ENCODE peak calls at places on chromosomes 2 and 18, in four cellular contexts. G is HCT116, E is GM12878, A is SK-N-SH. D is an unnamed sample.

GRCh38 chr2:119433636-119434327 is 2.1 kb downstream of the TMEM37 start:
- DNase-seq in G (no peak), E (no peak), A (no peak), D (no peak)

GRCh38 chr2:186516396-186516795 is 30.3 kb downstream of the ZC3H15 start:
- DNase-seq in E (no peak), G (no peak), A (no peak), D (no peak)

GRCh38 chr2:64796926-64797325 is 143.2 kb upstream of the SERTAD2 start:
- DNase-seq in A (no peak), G (no peak), E (no peak), D (no peak)

GRCh38 chr2:171347591-171348032 is 86.2 kb downstream of the METTL8 start:
- DNase-seq in G (peak), A (no peak), E (no peak), D (peak)

GRCh38 chr2:85602476-85603234 is at the start of gene TMEM150A:
- DNase-seq in G (peak), E (peak), A (peak), D (peak)

GRCh38 chr2:130778781-130779180 is 23.4 kb downstream of the AMER3 start:
- DNase-seq in G (no peak), A (no peak), E (no peak), D (no peak)

GRCh38 chr18:47752796-47753645 is 177.4 kb downstream of the SMAD2 start:
- DNase-seq in G (no peak), A (no peak), E (no peak), D (no peak)

GRCh38 chr2:26562811-26563645 is 78.1 kb downstream of the CIB4 start:
- DNase-seq in E (no peak), G (peak), A (no peak), D (no peak)

GRCh38 chr2:112147382-112147781 is 9.2 kb downstream of the FBLN7 start:
- DNase-seq in G (no peak), A (no peak), E (no peak), D (no peak)

GRCh38 chr18:79512461-79513380 is 117.0 kb downstream of the NFATC1 start:
- DNase-seq in G (no peak), A (no peak), E (no peak), D (no peak)

GRCh38 chr18:13500891-13501887 is 225.2 kb downstream of the FAM210A start:
- DNase-seq in A (no peak), E (no peak), G (no peak), D (peak)

GRCh38 chr18:22871809-22872525 is 61.2 kb upstream of the RBBP8 start:
- DNase-seq in E (no peak), G (no peak), A (peak), D (peak)

GRCh38 chr2:31058096-31058843 is 80.0 kb downstream of the GALNT14 start:
- DNase-seq in A (no peak), E (no peak), G (no peak), D (no peak)

GRCh38 chr2:121897335-121897970 is 142.0 kb downstream of the TSN start:
- DNase-seq in G (peak), A (peak), E (no peak), D (peak)

GRCh38 chr2:237128026-237128703 is 42.5 kb downstream of the COPS8 start:
- DNase-seq in E (no peak), A (peak), G (peak), D (peak)

GRCh38 chr2:23788100-23788499 is 138.8 kb downstream of the ATAD2B start:
- DNase-seq in A (no peak), E (peak), G (no peak), D (no peak)

GRCh38 chr2:23789012-23789411 is 137.9 kb downstream of the ATAD2B start:
- DNase-seq in A (no peak), G (no peak), E (no peak), D (no peak)

GRCh38 chr2:23794234-23794633 is 132.7 kb downstream of the ATAD2B start:
- DNase-seq in G (no peak), A (no peak), E (no peak), D (no peak)

GRCh38 chr2:23791030-23791429 is 135.9 kb downstream of the ATAD2B start:
- DNase-seq in G (no peak), E (no peak), A (no peak), D (no peak)
- TF ChIP-seq JUND in G (peak), E (no peak), A (no peak), D (no peak)

GRCh38 chr2:233209978-233210680 is 41.3 kb upstream of the ATG16L1 start:
- DNase-seq in E (no peak), A (no peak), G (no peak), D (no peak)

GRCh38 chr2:233208382-233209116 is 42.9 kb upstream of the ATG16L1 start:
- DNase-seq in E (no peak), A (no peak), G (no peak), D (no peak)

GRCh38 chr2:233213011-233213410 is 38.5 kb upstream of the ATG16L1 start:
- DNase-seq in A (no peak), G (no peak), E (no peak), D (no peak)

GRCh38 chr2:233209117-233209977 is 42.1 kb upstream of the ATG16L1 start:
- DNase-seq in A (peak), G (peak), E (no peak), D (no peak)

GRCh38 chr2:233210843-233211600 is 40.5 kb upstream of the ATG16L1 start:
- DNase-seq in E (no peak), A (no peak), G (peak), D (peak)
- TF ChIP-seq JUND in E (no peak), A (no peak), G (no peak), D (no peak)

GRCh38 chr2:193103064-193103463 is 908.3 kb upstream of the TMEFF2 start:
- DNase-seq in G (no peak), E (no peak), A (no peak), D (no peak)
- TF ChIP-seq JUND in G (peak), E (no peak), A (peak), D (no peak)

GRCh38 chr2:197675711-197676188 is 363 bp upstream of the RFTN2 start:
- DNase-seq in A (no peak), G (no peak), E (no peak), D (no peak)

GRCh38 chr2:197673606-197674005 is 1.8 kb downstream of the RFTN2 start:
- DNase-seq in G (no peak), A (no peak), E (no peak), D (no peak)

GRCh38 chr2:197674060-197674459 is 1.3 kb downstream of the RFTN2 start:
- DNase-seq in E (no peak), G (no peak), A (no peak), D (no peak)

GRCh38 chr2:197674546-197674945 is 841 bp downstream of the RFTN2 start:
- DNase-seq in A (no peak), G (no peak), E (no peak), D (no peak)

DNA sequence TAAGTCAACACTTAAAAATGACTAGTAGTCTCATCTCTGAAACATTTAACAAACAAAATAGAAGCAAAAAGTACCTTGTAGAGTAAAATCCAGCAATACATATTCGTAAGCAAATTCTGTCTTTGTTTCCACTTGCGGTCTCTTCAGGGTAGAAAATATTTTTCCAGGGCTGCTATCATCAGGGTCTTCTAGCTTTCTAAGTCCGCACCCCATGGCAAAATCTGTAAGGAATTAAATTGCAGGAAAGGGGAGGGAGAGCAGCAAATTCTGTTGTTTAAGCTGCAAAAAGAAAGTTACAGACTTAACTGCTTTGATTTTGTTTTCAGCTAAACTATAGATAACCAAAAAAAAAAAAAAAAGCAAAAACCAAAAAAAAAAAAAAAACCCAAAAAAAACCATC is at the start of gene RFTN2:
- DNase-seq in G (no peak), A (no peak), E (no peak), D (no peak)
- TF ChIP-seq JUND in G (no peak), A (no peak), E (no peak), D (no peak)

GRCh38 chr2:110868971-110869370 is 136.6 kb downstream of the ACOXL start:
- DNase-seq in G (no peak), E (no peak), A (no peak), D (no peak)

GRCh38 chr2:110871637-110872036 is 139.3 kb downstream of the ACOXL start:
- DNase-seq in G (no peak), A (no peak), E (no peak), D (no peak)

GRCh38 chr2:110869472-110870446 is 137.4 kb downstream of the ACOXL start:
- DNase-seq in E (no peak), A (peak), G (peak), D (no peak)

GRCh38 chr2:110872521-110872920 is 140.1 kb downstream of the ACOXL start:
- DNase-seq in E (no peak), A (no peak), G (no peak), D (no peak)

DNA sequence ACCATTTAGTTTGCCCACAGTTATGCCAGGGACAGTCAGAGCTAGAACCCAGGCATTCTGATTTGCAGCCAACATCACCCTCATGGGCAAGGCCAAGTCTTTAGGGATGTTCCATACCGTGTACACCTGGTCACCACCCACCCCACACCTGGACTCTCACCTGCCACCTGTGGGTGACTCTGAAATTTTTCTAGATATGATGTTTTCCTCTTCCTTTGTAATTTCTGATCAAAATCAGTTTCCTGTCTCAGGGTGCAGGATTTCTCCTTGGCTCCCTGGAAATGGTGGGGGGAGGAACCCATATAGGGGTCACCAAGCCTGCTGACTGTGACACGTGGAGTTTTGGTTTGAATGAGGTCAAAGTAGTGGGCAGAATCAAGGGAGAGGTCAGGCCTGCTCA is 138.2 kb downstream of the ACOXL start:
- DNase-seq in G (no peak), E (no peak), A (no peak), D (no peak)
- TF ChIP-seq JUND in G (no peak), E (no peak), A (no peak), D (no peak)

GRCh38 chr2:234453216-234453615 is 43.7 kb downstream of the ARL4C start:
- DNase-seq in G (no peak), E (no peak), A (no peak), D (no peak)

GRCh38 chr2:234458466-234458865 is 38.4 kb downstream of the ARL4C start:
- DNase-seq in A (no peak), E (no peak), G (no peak), D (no peak)

GRCh38 chr2:234459401-234460009 is 37.4 kb downstream of the ARL4C start:
- DNase-seq in A (no peak), G (no peak), E (no peak), D (no peak)

GRCh38 chr2:234454433-234454832 is 42.4 kb downstream of the ARL4C start:
- DNase-seq in G (no peak), A (no peak), E (no peak), D (no peak)

GRCh38 chr2:234457421-234457820 is 39.5 kb downstream of the ARL4C start:
- DNase-seq in E (no peak), A (no peak), G (no peak), D (no peak)
- TF ChIP-seq JUND in E (no peak), A (no peak), G (no peak), D (no peak)